ENCODE peak calls at places on chromosomes 13 and 19, in ten cellular contexts. M is HT1080; J is RPMI8226; D is T follicular helper cell; A is HTR-8/SVneo; E is astrocyte of the spinal cord; T is cardiac fibroblast; P is activated CD8-positive, alpha-beta memory T cell treated with anti-CD3 and anti-CD28 coated beads for 1 hour; V is BJ; N is stimulated activated CD8-positive, alpha-beta memory T cell treated with anti-CD3 and anti-CD28 coated beads, Interleukin-7, amount 100 ng/mL, for 48 hours. O is an unnamed sample.

GRCh38 chr19:17001603-17002183 is 24.9 kb downstream of the CPAMD8 start:
- DNase-seq in T (no peak), M (no peak), V (no peak), J (no peak), N (peak; percentile 50), D (peak; percentile 54), P (peak; percentile 68), A (no peak), E (no peak), O (peak; percentile 89)

GRCh38 chr13:44048326-44048725 is 168.6 kb downstream of the LACC1 start:
- DNase-seq in A (no peak), J (peak; percentile 19), N (no peak), D (no peak), T (peak; percentile 35), P (no peak), V (no peak), M (peak; percentile 50), E (no peak), O (no peak)

GRCh38 chr13:68923995-68924394 is 1183.6 kb upstream of the ATXN8OS start:
- DNase-seq in T (no peak), N (no peak), J (no peak), A (no peak), E (no peak), M (no peak), V (no peak), P (no peak), D (no peak), O (no peak)

GRCh38 chr13:41763772-41764171 is 197.1 kb downstream of the VWA8 start:
- DNase-seq in M (no peak), E (no peak), A (no peak), P (no peak), J (no peak), N (no peak), V (no peak), T (no peak), D (no peak), O (no peak)

GRCh38 chr13:98133949-98134348 is 8.9 kb upstream of the FARP1 start:
- DNase-seq in T (no peak), D (no peak), P (no peak), M (no peak), V (no peak), N (no peak), J (no peak), A (no peak), E (no peak), O (no peak)

GRCh38 chr19:31334101-31334848 is 15.0 kb downstream of the TSHZ3 start:
- DNase-seq in V (no peak), J (no peak), M (peak; percentile 64), D (no peak), N (no peak), E (peak; percentile 71), A (no peak), T (peak; percentile 86), P (no peak), O (no peak)

GRCh38 chr19:42113641-42114348 is 18.5 kb downstream of the POU2F2 start:
- DNase-seq in A (peak; percentile 90), M (peak; percentile 100), E (peak; percentile 95), T (peak; percentile 99), P (no peak), N (no peak), D (no peak), J (no peak), V (peak; percentile 91), O (no peak)

GRCh38 chr19:45774765-45775164 is 5.7 kb upstream of the SIX5 start:
- DNase-seq in T (no peak), P (no peak), N (no peak), A (no peak), M (no peak), D (no peak), E (no peak), J (no peak), V (no peak), O (no peak)

GRCh38 chr19:10961073-10961762 is 388 bp downstream of the SMARCA4 start:
- DNase-seq in M (no peak), T (peak; percentile 32), P (no peak), A (peak; percentile 57), E (no peak), N (no peak), J (peak; percentile 31), V (no peak), D (no peak), O (no peak)

GRCh38 chr19:54674021-54674617 is 11.3 kb downstream of the LILRB4 start:
- DNase-seq in E (no peak), M (no peak), D (no peak), J (peak; percentile 67), V (no peak), A (peak; percentile 30), P (no peak), N (no peak), T (peak; percentile 59), O (no peak)

GRCh38 chr19:39264306-39265290 is 3.6 kb upstream of the IFNL2 start:
- DNase-seq in T (no peak), D (no peak), A (no peak), J (no peak), V (no peak), N (no peak), E (no peak), M (no peak), P (no peak), O (no peak)

GRCh38 chr13:20219585-20219984 is 12.5 kb downstream of the GJB6 start:
- DNase-seq in T (no peak), V (no peak), P (no peak), E (no peak), A (no peak), N (no peak), J (peak; percentile 11), D (no peak), M (no peak), O (no peak)

GRCh38 chr13:20393273-20394235 is 132.1 kb downstream of the CRYL1 start:
- DNase-seq in P (no peak), D (no peak), J (no peak), N (no peak), E (no peak), M (no peak), A (no peak), T (no peak), V (no peak), O (no peak)

GRCh38 chr19:41888926-41889325 is 5.9 kb downstream of the ARHGEF1 start:
- DNase-seq in V (no peak), J (no peak), P (no peak), T (no peak), A (no peak), N (no peak), D (no peak), E (no peak), M (no peak), O (no peak)

GRCh38 chr13:23965346-23965745 is 68.0 kb upstream of the C1QTNF9B start:
- DNase-seq in T (no peak), V (no peak), N (no peak), E (no peak), D (no peak), J (no peak), A (no peak), M (no peak), P (no peak), O (no peak)

GRCh38 chr19:6626764-6627163 is 35.8 kb upstream of the CD70 start:
- DNase-seq in N (no peak), D (no peak), P (no peak), A (no peak), E (no peak), J (no peak), M (no peak), T (no peak), V (no peak), O (no peak)

GRCh38 chr19:19459707-19460251 is 54.3 kb downstream of the GATAD2A start:
- DNase-seq in E (peak; percentile 60), A (no peak), M (peak; percentile 87), V (peak; percentile 38), T (peak; percentile 84), P (peak; percentile 45), N (peak; percentile 70), J (no peak), D (peak; percentile 57), O (peak; percentile 63)

GRCh38 chr19:46728693-46729339 is 11.9 kb upstream of the PRKD2 start:
- DNase-seq in M (peak; percentile 57), E (peak; percentile 48), V (no peak), T (peak; percentile 63), D (peak; percentile 72), P (peak; percentile 82), A (peak; percentile 54), J (peak; percentile 67), N (peak; percentile 54), O (peak; percentile 68)

GRCh38 chr19:50479761-50480251 is 3.2 kb upstream of the GARIN5A start:
- DNase-seq in M (no peak), N (no peak), A (no peak), J (no peak), T (no peak), D (no peak), E (no peak), V (no peak), P (no peak), O (no peak)

GRCh38 chr13:39788097-39788496 is 132.6 kb downstream of the COG6 start:
- DNase-seq in T (no peak), N (no peak), A (no peak), J (no peak), V (no peak), M (no peak), P (no peak), D (no peak), E (no peak), O (no peak)

GRCh38 chr13:73223372-73223781 is 164.6 kb downstream of the KLF5 start:
- DNase-seq in M (no peak), N (peak; percentile 52), V (no peak), A (no peak), P (no peak), J (peak; percentile 81), D (no peak), E (peak; percentile 35), T (no peak), O (no peak)

GRCh38 chr13:30615851-30616311 is 1.8 kb upstream of the USPL1 start:
- DNase-seq in A (no peak), J (peak; percentile 54), P (no peak), V (no peak), T (peak; percentile 63), M (peak; percentile 40), E (peak; percentile 78), N (no peak), D (no peak), O (no peak)

GRCh38 chr13:95924389-95924994 is 128.7 kb downstream of the UGGT2 start:
- DNase-seq in V (peak; percentile 34), E (peak; percentile 86), J (no peak), D (no peak), N (no peak), T (peak; percentile 92), P (no peak), A (peak; percentile 7), M (peak; percentile 63), O (no peak)

GRCh38 chr13:42215578-42216421 is 56.2 kb upstream of the AKAP11 start:
- DNase-seq in P (no peak), J (peak; percentile 17), M (peak; percentile 34), V (no peak), E (peak; percentile 60), N (no peak), D (no peak), T (peak; percentile 61), A (peak; percentile 25), O (no peak)

GRCh38 chr19:1884719-1885334 is 469 bp downstream of the ABHD17A start:
- DNase-seq in E (no peak), D (no peak), M (no peak), N (no peak), J (no peak), T (no peak), P (no peak), V (no peak), A (no peak), O (no peak)

GRCh38 chr13:70950664-70951063 is 842.4 kb upstream of the KLHL1 start:
- DNase-seq in J (no peak), M (no peak), T (no peak), E (no peak), V (no peak), P (no peak), D (no peak), N (no peak), A (no peak), O (no peak)

GRCh38 chr19:40165362-40165937 is 25.8 kb upstream of the MAP3K10 start:
- DNase-seq in D (peak; percentile 31), P (peak; percentile 39), A (peak; percentile 53), J (peak; percentile 65), E (peak; percentile 4), V (no peak), N (peak; percentile 53), M (peak; percentile 30), T (peak; percentile 44), O (peak; percentile 45)

GRCh38 chr13:94481966-94482365 is 2.5 kb upstream of the DCT start:
- DNase-seq in N (no peak), P (no peak), D (no peak), V (no peak), E (peak; percentile 69), T (peak; percentile 71), M (peak; percentile 34), A (no peak), J (no peak), O (no peak)